ENCODE peak calls at places on chromosomes 12 and 14, in five cellular contexts. H is IMR-90; Y is CD8-positive, alpha-beta T cell; P is dorsolateral prefrontal cortex; S is heart right ventricle. V is an unnamed sample.

GRCh38 chr14:54253195-54253947 is 143.4 kb upstream of the CDKN3 start:
- DNase-seq in H (peak), Y (no peak), P (no peak), S (no peak), V (no peak)

GRCh38 chr12:57229634-57230380 is at the start of gene SHMT2:
- DNase-seq in H (peak), Y (peak), P (peak), S (peak), V (peak)

GRCh38 chr14:92531151-92531873 is 17.7 kb downstream of the RIN3 start:
- DNase-seq in H (no peak), Y (peak), P (no peak), S (no peak), V (no peak)

GRCh38 chr12:100504820-100505219 is 31.2 kb downstream of the NR1H4 start:
- DNase-seq in H (no peak), Y (no peak), P (no peak), S (no peak), V (no peak)

GRCh38 chr14:89963288-89963978 is 7.7 kb downstream of the TDP1 start:
- DNase-seq in H (no peak), Y (no peak), P (no peak), S (no peak), V (no peak)

GRCh38 chr12:101552277-101552676 is 42.5 kb upstream of the MYBPC1 start:
- DNase-seq in H (peak), Y (no peak), P (peak), S (no peak), V (no peak)

GRCh38 chr12:128693771-128694170 is 130.0 kb downstream of the SLC15A4 start:
- DNase-seq in H (no peak), Y (no peak), P (no peak), S (no peak), V (no peak)

GRCh38 chr12:121762269-121762668 is 31.2 kb downstream of the RHOF start:
- DNase-seq in H (peak), Y (no peak), P (no peak), S (no peak), V (no peak)

GRCh38 chr14:33475623-33476022 is 475.3 kb downstream of the EGLN3 start:
- DNase-seq in H (no peak), Y (no peak), P (peak), S (peak), V (no peak)

GRCh38 chr14:85634205-85634604 is 104.3 kb downstream of the FLRT2 start:
- DNase-seq in H (no peak), Y (no peak), P (no peak), S (no peak), V (no peak)

GRCh38 chr12:25816637-25817036 is 141.8 kb upstream of the RASSF8 start:
- DNase-seq in H (peak), Y (no peak), P (no peak), S (no peak), V (no peak)

GRCh38 chr12:27280412-27280811 is 36.3 kb downstream of the STK38L start:
- DNase-seq in H (no peak), Y (no peak), P (no peak), S (no peak), V (no peak)

GRCh38 chr12:5956987-5957386 is 11.9 kb upstream of the ANO2 start:
- DNase-seq in H (no peak), Y (no peak), P (no peak), S (no peak), V (no peak)

GRCh38 chr12:91940826-91941225 is 204.8 kb downstream of the BTG1 start:
- DNase-seq in H (no peak), Y (no peak), P (no peak), S (no peak), V (no peak)

GRCh38 chr12:70535896-70536374 is 101.3 kb downstream of the PTPRB start:
- DNase-seq in H (no peak), Y (no peak), P (peak), S (peak), V (no peak)

DNA sequence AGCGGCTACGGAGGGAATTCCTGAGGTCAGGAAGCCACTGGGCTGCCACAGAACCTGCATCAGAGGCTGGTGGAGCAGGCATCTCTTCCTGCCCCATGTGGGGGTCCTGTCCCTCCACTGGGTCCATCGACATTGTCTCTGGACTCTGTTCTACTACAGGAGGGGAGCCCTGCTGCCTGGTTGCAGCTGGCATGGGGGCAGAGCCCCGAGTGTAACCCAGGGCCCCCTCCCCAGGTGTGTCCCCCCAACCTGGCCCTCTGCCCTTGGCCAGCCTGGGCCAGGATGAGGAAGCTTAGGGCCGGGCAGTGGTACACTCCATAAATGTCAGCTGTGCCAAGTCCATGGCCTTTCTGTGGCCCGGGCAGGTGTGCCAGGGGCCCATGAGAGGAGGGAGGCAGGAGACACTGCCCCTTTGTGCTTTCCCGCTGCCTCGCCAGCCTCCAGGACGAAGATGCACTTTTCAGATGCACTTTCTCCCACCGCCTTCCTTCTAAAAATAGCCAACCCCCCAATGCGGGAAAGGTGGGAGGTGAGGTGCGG is 4.0 kb upstream of the EXOC3L4 start:
- DNase-seq in H (no peak), Y (no peak), P (no peak), S (no peak), V (no peak)
- H3K4me3 ChIP-seq in H (no peak), Y (no peak), P (no peak), S (no peak), V (no peak)

GRCh38 chr14:38618514-38618913 is 362.6 kb upstream of the CLEC14A start:
- DNase-seq in H (no peak), Y (no peak), P (no peak), S (no peak), V (no peak)

GRCh38 chr14:38629412-38629811 is 373.5 kb upstream of the CLEC14A start:
- DNase-seq in H (no peak), Y (no peak), P (no peak), S (no peak), V (no peak)

GRCh38 chr14:38627163-38627562 is 371.3 kb upstream of the CLEC14A start:
- DNase-seq in H (no peak), Y (no peak), P (no peak), S (no peak), V (no peak)

DNA sequence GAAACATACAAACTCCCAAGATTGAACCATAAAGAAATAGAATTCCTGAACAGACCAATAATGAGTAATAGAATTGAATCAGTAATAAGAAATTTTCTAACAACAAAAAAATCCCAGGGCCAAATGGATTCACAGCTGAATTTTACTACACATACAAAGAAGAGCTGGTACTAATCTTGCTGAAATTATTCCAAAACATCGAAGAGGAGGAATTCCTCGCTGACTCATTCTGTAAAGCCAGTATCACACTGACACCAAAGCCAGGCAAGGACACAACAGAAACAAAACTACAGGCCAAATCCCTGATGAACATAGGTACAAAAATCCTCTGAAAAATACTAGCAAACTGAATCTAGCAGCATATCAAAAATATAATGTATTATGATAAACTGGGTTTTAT is 367.8 kb upstream of the CLEC14A start:
- DNase-seq in H (no peak), Y (no peak), P (no peak), S (no peak), V (no peak)
- TF ChIP-seq CTCF in H (no peak), Y (no peak), P (no peak), S (no peak), V (no peak)

DNA sequence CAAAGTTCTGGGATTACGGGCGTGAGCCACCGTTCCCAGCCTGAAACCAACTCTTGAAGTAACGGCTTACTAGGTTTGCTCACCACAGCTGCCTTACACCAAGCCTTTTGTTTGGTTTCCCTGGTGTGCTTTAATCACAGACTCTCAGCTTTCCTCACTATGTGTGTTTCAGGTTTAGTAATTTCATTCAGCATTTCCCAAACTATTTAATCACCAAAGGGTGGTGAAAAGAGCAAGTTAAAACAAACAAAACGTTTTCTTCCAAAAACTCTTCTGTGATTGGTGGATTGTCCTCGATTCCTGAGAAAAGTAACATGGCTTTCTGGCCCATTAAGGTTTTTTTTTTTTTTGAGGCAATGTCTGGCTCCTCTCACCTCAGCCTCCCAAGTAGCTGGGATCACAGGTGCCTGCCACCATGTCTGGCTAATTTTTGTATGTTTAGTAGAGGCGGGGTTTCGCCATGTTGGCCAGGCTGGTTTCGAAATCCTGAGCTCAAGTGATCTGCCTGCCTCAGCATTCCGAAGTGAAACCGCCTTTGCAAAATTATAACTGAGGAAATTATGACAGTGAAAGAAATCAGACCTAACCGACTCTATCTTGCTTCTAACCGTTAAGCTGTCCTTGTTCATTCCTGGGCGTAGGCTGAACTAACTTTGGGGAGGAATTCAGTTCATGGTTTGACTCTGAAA is 1.5 kb upstream of the ZFYVE26 start:
- DNase-seq in H (no peak), Y (no peak), P (no peak), S (no peak), V (no peak)
- H3K4me3 ChIP-seq in H (no peak), Y (no peak), P (no peak), S (no peak), V (no peak)

GRCh38 chr12:116370886-116371580 is 93.5 kb upstream of the MED13L start:
- DNase-seq in H (no peak), Y (no peak), P (no peak), S (no peak), V (no peak)

GRCh38 chr12:116370004-116370404 is 92.5 kb upstream of the MED13L start:
- DNase-seq in H (peak), Y (no peak), P (no peak), S (no peak), V (no peak)

GRCh38 chr12:116375278-116375842 is 97.9 kb upstream of the MED13L start:
- DNase-seq in H (no peak), Y (no peak), P (no peak), S (no peak), V (no peak)

GRCh38 chr12:116373610-116374606 is 96.4 kb upstream of the MED13L start:
- DNase-seq in H (no peak), Y (no peak), P (no peak), S (no peak), V (no peak)

GRCh38 chr12:116372815-116373214 is 95.3 kb upstream of the MED13L start:
- DNase-seq in H (no peak), Y (no peak), P (no peak), S (no peak), V (no peak)
- TF ChIP-seq CTCF in H (no peak), Y (no peak), P (no peak), S (no peak), V (no peak)

DNA sequence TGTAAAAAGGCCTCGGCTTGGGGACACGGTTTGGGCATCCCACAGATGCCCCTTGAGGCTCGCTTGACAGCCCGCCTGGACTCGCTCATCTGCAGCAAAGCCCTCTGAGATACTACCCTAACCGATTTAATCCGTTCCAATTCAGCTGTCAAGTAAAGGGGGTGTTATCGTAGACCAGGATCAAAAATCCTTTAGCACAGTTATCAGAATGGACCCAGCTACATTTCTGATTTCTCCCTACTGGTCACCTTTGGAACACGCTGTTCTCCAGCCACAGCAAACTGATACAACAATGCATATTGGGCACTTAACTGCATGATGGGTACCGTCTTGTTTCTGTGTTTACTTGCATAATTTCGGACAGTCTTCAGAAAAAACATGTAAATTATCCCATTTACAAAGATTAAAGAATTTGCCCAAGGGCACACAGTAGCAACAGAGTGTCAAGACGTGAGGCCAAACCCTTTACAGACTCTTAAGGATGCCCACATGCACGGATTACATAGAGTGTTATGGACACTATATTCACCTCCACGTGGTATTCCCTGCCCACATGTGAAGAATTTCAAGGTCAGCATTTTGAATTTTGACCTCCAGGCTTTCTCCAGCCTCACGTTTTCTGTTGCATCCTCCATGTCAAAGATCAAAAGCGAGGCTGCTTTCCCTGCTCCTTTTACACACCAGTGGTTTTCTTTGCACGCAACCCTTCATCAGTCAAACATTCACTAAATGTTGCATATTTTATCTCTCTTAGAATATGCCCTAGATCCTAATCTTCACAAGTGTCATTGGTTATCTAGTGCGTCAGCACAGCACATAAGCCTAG is 3.2 kb upstream of the DUSP6 start:
- DNase-seq in H (no peak), Y (no peak), P (no peak), S (no peak), V (no peak)
- H3K4me3 ChIP-seq in H (peak), Y (peak), P (peak), S (peak), V (no peak)

GRCh38 chr14:88792572-88793258 is at the start of gene EML5:
- DNase-seq in H (peak), Y (peak), P (peak), S (peak), V (no peak)
- TF ChIP-seq CTCF in H (peak), Y (peak), P (peak), S (no peak), V (peak)

DNA sequence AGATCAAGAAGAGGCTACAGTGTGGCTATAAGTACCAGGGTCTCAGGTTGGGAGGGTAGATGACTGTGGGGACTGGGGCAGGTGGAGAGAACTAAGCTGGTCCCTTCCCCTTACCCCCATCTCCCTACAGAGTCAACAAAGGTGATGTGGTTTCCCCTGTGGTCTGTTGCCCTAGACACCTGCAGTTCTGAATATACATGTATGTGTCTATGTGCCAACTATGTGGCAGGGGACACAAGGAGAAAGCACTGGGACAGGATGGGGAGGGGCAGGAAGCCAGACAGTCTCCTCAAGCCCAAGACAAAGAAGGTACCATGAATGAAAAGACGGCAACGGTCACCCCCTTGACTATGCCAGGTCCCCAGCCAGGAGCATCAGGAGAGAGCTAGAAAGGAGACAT is 4.5 kb upstream of the HDAC7 start:
- DNase-seq in H (no peak), Y (no peak), P (no peak), S (no peak), V (no peak)
- H3K4me3 ChIP-seq in H (no peak), Y (peak), P (no peak), S (no peak), V (no peak)

GRCh38 chr12:78560633-78561032 is 303.9 kb upstream of the SYT1 start:
- DNase-seq in H (no peak), Y (no peak), P (peak), S (no peak), V (no peak)

GRCh38 chr12:78568326-78569020 is 296.1 kb upstream of the SYT1 start:
- DNase-seq in H (peak), Y (no peak), P (no peak), S (no peak), V (no peak)

GRCh38 chr12:78559441-78559840 is 305.1 kb upstream of the SYT1 start:
- DNase-seq in H (peak), Y (no peak), P (no peak), S (no peak), V (no peak)

GRCh38 chr12:78566461-78566860 is 298.1 kb upstream of the SYT1 start:
- DNase-seq in H (no peak), Y (no peak), P (no peak), S (no peak), V (no peak)

DNA sequence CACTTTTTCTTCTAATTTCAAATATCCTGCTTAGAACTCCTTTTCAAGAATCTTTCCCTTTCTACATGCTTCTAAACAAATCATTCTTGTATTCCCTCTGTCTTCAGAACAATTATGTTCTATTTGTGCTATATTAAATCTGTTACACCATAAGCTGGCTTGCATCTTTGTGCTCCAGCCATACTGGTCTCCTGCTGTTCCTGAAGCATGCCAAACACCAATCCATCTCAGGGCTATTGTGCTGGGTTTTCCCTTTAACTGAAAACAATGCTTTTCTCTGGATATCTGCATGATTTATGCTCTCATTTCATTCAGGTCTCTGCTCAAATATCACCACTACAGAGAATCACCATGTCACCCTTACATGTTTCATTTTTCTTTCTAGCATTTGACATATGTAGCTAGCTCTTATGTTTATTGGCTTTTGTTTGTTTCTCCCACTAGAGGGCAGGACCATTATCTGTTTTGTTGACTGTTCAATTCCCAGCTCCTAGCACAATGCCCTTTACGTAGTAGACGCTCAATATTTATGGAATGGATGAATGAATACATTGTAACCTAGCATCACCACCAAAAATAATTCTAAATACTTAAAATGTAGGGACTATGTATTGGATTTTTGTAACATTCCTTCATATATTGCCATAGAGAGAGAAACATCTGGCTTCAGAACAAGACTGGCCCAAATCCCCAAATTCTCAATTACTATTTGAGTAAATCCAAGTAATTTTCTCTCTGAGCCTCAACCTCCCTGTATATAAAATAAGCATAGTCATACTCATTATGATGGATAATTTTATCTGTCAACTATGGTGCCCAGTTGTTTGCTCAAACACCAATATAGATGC is 302.0 kb upstream of the SYT1 start:
- DNase-seq in H (peak), Y (no peak), P (no peak), S (no peak), V (no peak)
- TF ChIP-seq CTCF in H (peak), Y (no peak), P (peak), S (no peak), V (peak)

V was measured in LNCaP clone FGC.